ENCODE peak calls at places on chromosomes 13 and 19, in ten cellular contexts. Z is lower leg skin, K is AG04450, H is endothelial cell, N is GM12864, S is Caco-2, Q is fibroblast of pulmonary artery, A is AG09319, Y is cerebellar nuclear complex, W is C1 segment of cervical spinal cord. M is an unnamed sample.

GRCh38 chr13:113997845-113998751 is 24.2 kb upstream of the C13orf46 start:
- DNase-seq in Z (no peak), K (peak), H (no peak), N (no peak), S (no peak), Q (peak), A (peak), Y (no peak), W (no peak), M (peak)

GRCh38 chr13:71485913-71486312 is 381.1 kb downstream of the DACH1 start:
- DNase-seq in Z (no peak), K (no peak), H (no peak), N (no peak), S (no peak), Q (no peak), A (no peak), Y (no peak), W (no peak), M (no peak)

GRCh38 chr13:98530236-98530635 is 46.7 kb downstream of the STK24 start:
- DNase-seq in Z (no peak), K (no peak), H (no peak), N (no peak), S (no peak), Q (no peak), A (no peak), Y (no peak), W (no peak), M (no peak)

GRCh38 chr19:961866-962620 is 22.1 kb upstream of the WDR18 start:
- DNase-seq in Z (no peak), K (no peak), H (no peak), N (no peak), S (peak), Q (no peak), A (no peak), Y (no peak), W (no peak), M (peak)

GRCh38 chr19:32642771-32643170 is 32.2 kb downstream of the ANKRD27 start:
- DNase-seq in Z (no peak), K (no peak), H (no peak), N (no peak), S (no peak), Q (no peak), A (no peak), Y (no peak), W (no peak), M (no peak)

GRCh38 chr19:44455100-44455499 is 6.8 kb upstream of the ZNF229 start:
- DNase-seq in Z (no peak), K (no peak), H (no peak), N (no peak), S (no peak), Q (no peak), A (no peak), Y (no peak), W (no peak), M (no peak)

GRCh38 chr19:48874309-48875135 is 2.3 kb downstream of the PPP1R15A start:
- DNase-seq in Z (no peak), K (no peak), H (no peak), N (no peak), S (no peak), Q (peak), A (no peak), Y (peak), W (no peak), M (peak)

GRCh38 chr19:35462476-35462953 is 14.5 kb downstream of the FFAR2 start:
- DNase-seq in Z (no peak), K (no peak), H (no peak), N (peak), S (no peak), Q (no peak), A (no peak), Y (no peak), W (no peak), M (no peak)

GRCh38 chr13:112965573-112966115 is 3.4 kb upstream of the MCF2L start:
- DNase-seq in Z (no peak), K (no peak), H (no peak), N (no peak), S (peak), Q (no peak), A (no peak), Y (no peak), W (no peak), M (no peak)

GRCh38 chr19:33071887-33072286 is 7.2 kb upstream of the RHPN2 start:
- DNase-seq in Z (no peak), K (no peak), H (no peak), N (no peak), S (peak), Q (no peak), A (no peak), Y (no peak), W (no peak), M (peak)

GRCh38 chr13:72384879-72385278 is 342.6 kb downstream of the MZT1 start:
- DNase-seq in Z (no peak), K (no peak), H (no peak), N (no peak), S (no peak), Q (peak), A (peak), Y (no peak), W (no peak), M (peak)

GRCh38 chr13:106609116-106609515 is 41.2 kb upstream of the ARGLU1 start:
- DNase-seq in Z (no peak), K (no peak), H (no peak), N (no peak), S (no peak), Q (no peak), A (no peak), Y (no peak), W (no peak), M (no peak)

GRCh38 chr13:52109096-52109495 is 19.8 kb downstream of the NEK5 start:
- DNase-seq in Z (no peak), K (no peak), H (no peak), N (no peak), S (no peak), Q (no peak), A (no peak), Y (no peak), W (no peak), M (no peak)

GRCh38 chr13:97067342-97067895 is 73.1 kb upstream of the OXGR1 start:
- DNase-seq in Z (no peak), K (no peak), H (no peak), N (no peak), S (no peak), Q (peak), A (no peak), Y (no peak), W (no peak), M (no peak)

GRCh38 chr19:21843081-21843480 is 7.1 kb upstream of the ZNF43 start:
- DNase-seq in Z (no peak), K (no peak), H (no peak), N (no peak), S (no peak), Q (no peak), A (no peak), Y (no peak), W (no peak), M (no peak)

GRCh38 chr13:104773775-104774174 is 1707.6 kb upstream of the SLC10A2 start:
- DNase-seq in Z (no peak), K (peak), H (peak), N (no peak), S (no peak), Q (peak), A (no peak), Y (no peak), W (no peak), M (peak)

GRCh38 chr13:46565808-46566750 is 13.1 kb downstream of the LRCH1 start:
- DNase-seq in Z (no peak), K (no peak), H (no peak), N (no peak), S (no peak), Q (no peak), A (no peak), Y (no peak), W (no peak), M (no peak)

GRCh38 chr13:46179576-46180368 is 2.2 kb downstream of the LCP1 start:
- DNase-seq in Z (peak), K (no peak), H (no peak), N (no peak), S (no peak), Q (no peak), A (no peak), Y (no peak), W (no peak), M (no peak)

GRCh38 chr19:16112778-16113177 is 1.1 kb downstream of the RAB8A start:
- DNase-seq in Z (no peak), K (no peak), H (no peak), N (no peak), S (no peak), Q (no peak), A (no peak), Y (no peak), W (no peak), M (no peak)